ENCODE peak calls at places on chromosomes 5 and 9, in seven cellular contexts. W, K, I, Z, Y, S and M are unnamed samples.

GRCh38 chr5:96279796-96280542 is 153.1 kb downstream of the PCSK1 start:
- DNase-seq in W (no peak), K (no peak), I (no peak), Z (no peak), Y (peak), S (no peak), M (no peak)

GRCh38 chr9:125694478-125694877 is 12.5 kb downstream of the MAPKAP1 start:
- DNase-seq in W (no peak), K (no peak), I (no peak), Z (no peak), Y (no peak), S (no peak), M (no peak)

GRCh38 chr9:122377241-122378164 is 6.7 kb downstream of the PTGS1 start:
- DNase-seq in W (no peak), K (no peak), I (no peak), Z (no peak), Y (no peak), S (no peak), M (no peak)

GRCh38 chr9:137164370-137165249 is 5.2 kb downstream of the LRRC26 start:
- DNase-seq in W (no peak), K (no peak), I (no peak), Z (no peak), Y (no peak), S (no peak), M (no peak)

GRCh38 chr5:131795879-131796792 is 681 bp downstream of the FNIP1 start:
- DNase-seq in W (peak), K (peak), I (peak), Z (peak), Y (peak), S (peak), M (peak)

GRCh38 chr5:134027203-134027582 is 22.4 kb upstream of the VDAC1 start:
- DNase-seq in W (no peak), K (no peak), I (no peak), Z (no peak), Y (no peak), S (no peak), M (no peak)

GRCh38 chr9:72363908-72364678 is 915 bp downstream of the ZFAND5 start:
- DNase-seq in W (peak), K (peak), I (peak), Z (peak), Y (peak), S (no peak), M (peak)

GRCh38 chr9:37350486-37351190 is 71.9 kb upstream of the GRHPR start:
- DNase-seq in W (no peak), K (no peak), I (no peak), Z (no peak), Y (no peak), S (no peak), M (no peak)

GRCh38 chr5:87169300-87169991 is 98.2 kb upstream of the RASA1 start:
- DNase-seq in W (no peak), K (no peak), I (no peak), Z (no peak), Y (peak), S (no peak), M (no peak)

GRCh38 chr9:110030632-110031031 is 177.3 kb downstream of the C9orf152 start:
- DNase-seq in W (no peak), K (no peak), I (no peak), Z (no peak), Y (no peak), S (no peak), M (no peak)

GRCh38 chr5:67253911-67254310 is 57.3 kb upstream of the CD180 start:
- DNase-seq in W (no peak), K (no peak), I (no peak), Z (no peak), Y (no peak), S (no peak), M (no peak)

GRCh38 chr5:82050955-82051354 is 79.1 kb downstream of the ATG10 start:
- DNase-seq in W (no peak), K (no peak), I (no peak), Z (no peak), Y (no peak), S (no peak), M (no peak)

GRCh38 chr5:130099001-130099400 is 194.7 kb downstream of the CHSY3 start:
- DNase-seq in W (no peak), K (no peak), I (no peak), Z (no peak), Y (no peak), S (no peak), M (no peak)

GRCh38 chr9:28539432-28539831 is 966.2 kb upstream of the C9orf72 start:
- DNase-seq in W (no peak), K (no peak), I (no peak), Z (no peak), Y (no peak), S (no peak), M (no peak)

DNA sequence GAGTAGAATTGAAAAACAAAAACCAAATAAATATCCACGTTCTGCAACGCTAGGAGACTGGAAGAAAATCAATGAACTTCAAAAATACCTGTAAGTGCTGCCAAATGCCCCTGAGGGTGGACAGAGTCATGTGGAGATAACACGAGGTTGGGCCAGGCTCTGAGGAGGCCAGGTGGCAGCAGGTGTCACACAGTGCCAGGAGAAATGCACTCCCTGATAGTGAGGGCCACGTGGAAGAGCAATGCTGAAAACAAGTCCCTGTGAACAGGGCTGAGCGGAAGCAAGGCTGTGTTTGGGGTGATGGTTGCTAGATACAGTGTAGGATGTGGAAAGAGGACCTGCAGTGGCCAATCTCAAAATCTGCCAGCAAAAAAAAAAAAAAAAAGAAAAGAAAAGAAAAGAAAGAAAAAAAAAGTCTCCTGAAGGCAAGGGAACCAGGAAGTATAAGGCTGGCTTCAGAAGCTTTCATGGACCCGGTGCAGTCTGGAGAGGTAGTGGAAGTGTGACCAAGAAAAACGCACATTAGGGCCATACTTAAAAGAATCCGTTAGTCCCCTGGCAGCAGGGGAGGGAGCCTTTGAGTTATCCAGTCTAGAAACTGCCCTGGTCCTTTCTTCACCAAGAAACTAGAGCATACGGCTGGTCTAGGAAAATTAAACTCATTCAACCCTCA is 16.8 kb downstream of the C1QTNF3 start:
- DNase-seq in W (no peak), K (no peak), I (no peak), Z (no peak), Y (no peak), S (no peak), M (no peak)
- TF ChIP-seq POLR2A in W (no peak), K (no peak), I (no peak), Z (no peak), Y (no peak), S (no peak), M (no peak)

GRCh38 chr5:126472538-126472889 is 49.3 kb downstream of the GRAMD2B start:
- DNase-seq in W (no peak), K (no peak), I (no peak), Z (no peak), Y (no peak), S (no peak), M (no peak)

GRCh38 chr5:126471875-126472537 is 48.8 kb downstream of the GRAMD2B start:
- DNase-seq in W (no peak), K (no peak), I (no peak), Z (no peak), Y (peak), S (no peak), M (no peak)

GRCh38 chr5:126468091-126468490 is 44.9 kb downstream of the GRAMD2B start:
- DNase-seq in W (no peak), K (no peak), I (no peak), Z (no peak), Y (peak), S (no peak), M (no peak)

GRCh38 chr5:126469925-126470324 is 46.7 kb downstream of the GRAMD2B start:
- DNase-seq in W (no peak), K (no peak), I (no peak), Z (no peak), Y (no peak), S (no peak), M (no peak)

DNA sequence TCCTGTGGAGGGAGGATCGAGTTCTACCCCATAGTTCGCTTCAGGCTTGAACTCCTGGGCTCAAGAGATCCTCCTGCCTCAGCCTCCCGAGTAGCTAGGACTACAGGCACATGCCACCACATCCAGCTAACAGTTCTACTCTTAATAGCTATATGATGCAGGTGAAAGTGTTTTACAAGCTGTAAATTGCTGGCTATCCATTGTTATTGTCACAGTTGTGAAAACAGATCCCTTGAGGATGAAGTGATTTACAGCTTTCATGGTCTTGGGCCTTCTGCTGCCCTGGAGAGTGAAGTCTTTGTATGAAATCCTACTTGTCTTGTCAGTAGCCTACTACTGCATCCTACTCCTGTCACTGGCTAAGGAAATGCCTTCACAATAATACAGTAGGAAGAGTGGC is 48.0 kb downstream of the GRAMD2B start:
- DNase-seq in W (no peak), K (no peak), I (no peak), Z (no peak), Y (no peak), S (no peak), M (no peak)
- H3K4me3 ChIP-seq in W (no peak), K (no peak), I (no peak), Z (no peak), Y (no peak), S (no peak), M (no peak)

GRCh38 chr5:37757980-37758582 is 81.8 kb downstream of the GDNF start:
- DNase-seq in W (no peak), K (no peak), I (no peak), Z (no peak), Y (peak), S (no peak), M (no peak)
- TF ChIP-seq CTCF in W (no peak), K (no peak), I (no peak), Z (no peak), Y (no peak), S (no peak), M (peak)

DNA sequence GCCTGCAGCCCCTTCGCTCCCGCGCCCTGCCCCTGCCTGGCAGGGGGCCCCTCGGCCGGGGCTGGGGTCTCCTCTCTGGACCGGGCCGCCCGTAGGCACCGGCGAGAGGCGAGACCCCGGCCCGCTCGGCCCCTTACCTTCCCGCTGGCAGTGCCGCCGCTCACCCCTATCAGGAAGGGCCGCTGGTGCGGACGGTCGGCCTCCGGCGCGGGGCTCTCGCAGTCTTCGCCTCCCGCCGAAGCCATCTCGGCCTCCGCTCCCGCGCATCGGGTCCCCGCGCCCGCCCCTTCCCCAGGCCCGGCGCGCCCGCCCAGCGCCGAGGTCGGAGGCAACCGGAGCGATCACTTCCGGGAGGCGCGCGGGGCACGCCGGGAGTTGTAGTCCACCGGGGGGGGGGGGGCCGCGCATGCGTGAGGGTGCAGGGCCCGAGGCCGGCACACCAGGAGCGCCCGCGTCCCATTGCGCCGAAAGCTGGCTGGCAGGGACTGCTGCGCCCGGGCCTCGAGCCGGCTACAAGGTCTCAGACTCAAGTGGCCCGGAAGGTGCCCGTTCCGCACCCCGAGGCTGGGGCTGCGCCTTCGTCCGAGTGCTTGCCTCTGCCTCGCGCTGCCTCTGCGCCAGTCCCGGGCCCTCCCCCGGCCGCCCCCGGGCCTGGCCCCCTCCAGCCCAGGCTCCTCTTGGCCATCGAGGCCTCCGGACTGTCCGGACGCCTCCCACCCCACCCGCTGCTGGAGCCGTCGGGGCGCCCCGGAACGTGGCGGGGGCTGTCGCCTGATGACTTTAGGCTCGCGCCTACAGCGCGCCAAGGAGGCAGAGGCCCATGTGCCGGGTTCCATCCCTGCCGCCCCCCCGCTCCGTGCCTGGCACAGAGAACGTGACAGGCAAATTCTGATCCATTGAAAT is at the start of gene UCK1:
- DNase-seq in W (peak), K (peak), I (peak), Z (peak), Y (peak), S (peak), M (no peak)
- TF ChIP-seq POLR2A in W (no peak), K (peak), I (peak), Z (peak), Y (peak), S (no peak), M (no peak)

DNA sequence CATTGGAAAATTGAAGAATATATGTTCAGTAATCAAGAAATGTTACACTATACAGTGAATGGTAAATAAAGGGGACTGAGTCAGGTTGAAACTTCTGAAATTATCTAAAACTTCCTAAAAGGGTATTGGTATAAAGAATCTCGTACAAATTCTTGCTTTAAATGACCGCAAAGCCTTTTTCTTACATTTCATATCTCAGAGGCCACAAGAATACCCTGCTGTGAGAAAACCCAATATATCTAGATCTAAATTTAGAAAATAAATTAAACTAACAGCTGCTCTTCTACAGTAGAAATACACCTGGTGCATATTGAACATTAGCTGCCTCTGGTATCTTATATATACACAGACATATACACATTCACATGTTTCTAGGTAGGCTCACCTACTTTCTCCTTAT is 221.7 kb downstream of the PCSK5 start:
- DNase-seq in W (no peak), K (no peak), I (no peak), Z (no peak), Y (no peak), S (no peak), M (no peak)
- H3K4me3 ChIP-seq in W (no peak), K (no peak), I (no peak), Z (no peak), Y (no peak), S (no peak), M (no peak)

GRCh38 chr5:149664666-149665415 is 65.3 kb upstream of the PPARGC1B start:
- DNase-seq in W (no peak), K (no peak), I (no peak), Z (no peak), Y (no peak), S (no peak), M (no peak)

GRCh38 chr5:149666212-149666852 is 63.8 kb upstream of the PPARGC1B start:
- DNase-seq in W (no peak), K (no peak), I (no peak), Z (no peak), Y (no peak), S (no peak), M (no peak)

GRCh38 chr5:149667084-149667826 is 62.9 kb upstream of the PPARGC1B start:
- DNase-seq in W (no peak), K (no peak), I (no peak), Z (no peak), Y (peak), S (no peak), M (no peak)

GRCh38 chr5:149665416-149666163 is 64.5 kb upstream of the PPARGC1B start:
- DNase-seq in W (no peak), K (no peak), I (no peak), Z (no peak), Y (no peak), S (no peak), M (no peak)

GRCh38 chr5:149667827-149668122 is 62.3 kb upstream of the PPARGC1B start:
- DNase-seq in W (no peak), K (no peak), I (no peak), Z (no peak), Y (no peak), S (no peak), M (no peak)
- TF ChIP-seq CTCF in W (peak), K (no peak), I (no peak), Z (peak), Y (no peak), S (no peak), M (no peak)

DNA sequence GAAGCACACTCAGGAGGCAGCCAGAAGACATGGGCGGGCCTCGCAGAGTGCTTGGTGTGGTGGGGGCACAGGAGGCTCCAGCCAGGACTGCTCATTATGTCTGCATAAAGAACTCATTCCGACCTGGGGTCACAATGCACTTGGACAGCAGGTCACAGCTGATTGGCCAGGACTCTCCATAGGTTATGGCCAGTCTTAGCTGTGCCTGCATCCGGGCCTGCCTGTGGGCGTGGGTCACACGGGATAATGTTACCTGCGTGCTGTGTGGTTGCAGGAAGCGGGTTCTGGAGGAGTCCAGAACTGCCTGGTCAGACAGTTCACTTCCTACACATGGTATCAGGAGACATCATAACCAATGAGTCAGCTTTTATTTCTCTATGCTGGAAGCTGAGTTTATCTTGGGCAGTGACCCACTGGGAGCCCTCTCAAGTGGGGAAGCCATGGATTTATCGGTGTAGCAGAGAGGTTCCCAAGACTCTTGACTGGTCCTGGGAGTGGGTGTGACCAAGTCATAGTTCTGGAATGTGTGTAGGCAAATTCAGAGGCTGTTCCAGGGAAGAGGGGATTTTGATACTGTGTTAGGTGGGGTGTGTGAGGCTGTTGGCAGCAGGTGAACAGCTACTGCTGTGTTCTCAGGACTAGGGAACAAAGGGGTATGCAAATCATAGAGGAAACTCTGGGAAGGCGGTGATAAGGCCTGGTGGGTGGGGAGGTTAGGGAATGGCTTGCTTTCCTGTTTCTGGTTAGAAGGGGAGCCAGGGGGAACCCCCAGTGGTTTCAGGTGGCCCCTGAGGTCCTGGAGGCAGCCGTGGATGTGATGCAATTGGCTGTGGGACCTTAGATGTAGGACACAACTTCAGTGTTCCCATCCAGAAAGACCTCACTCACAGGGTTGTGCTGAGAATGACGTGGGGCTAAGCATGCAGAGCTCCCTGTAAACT is 51.3 kb downstream of the ARHGEF37 start:
- DNase-seq in W (no peak), K (no peak), I (no peak), Z (peak), Y (peak), S (no peak), M (no peak)
- TF ChIP-seq POLR2A in W (no peak), K (no peak), I (no peak), Z (no peak), Y (no peak), S (no peak), M (no peak)

GRCh38 chr5:176388003-176388340 is 426 bp downstream of the NOP16 start:
- DNase-seq in W (no peak), K (no peak), I (no peak), Z (no peak), Y (no peak), S (no peak), M (no peak)
- H3K4me3 ChIP-seq in W (peak), K (peak), I (peak), Z (peak), Y (peak), S (peak), M (peak)

DNA sequence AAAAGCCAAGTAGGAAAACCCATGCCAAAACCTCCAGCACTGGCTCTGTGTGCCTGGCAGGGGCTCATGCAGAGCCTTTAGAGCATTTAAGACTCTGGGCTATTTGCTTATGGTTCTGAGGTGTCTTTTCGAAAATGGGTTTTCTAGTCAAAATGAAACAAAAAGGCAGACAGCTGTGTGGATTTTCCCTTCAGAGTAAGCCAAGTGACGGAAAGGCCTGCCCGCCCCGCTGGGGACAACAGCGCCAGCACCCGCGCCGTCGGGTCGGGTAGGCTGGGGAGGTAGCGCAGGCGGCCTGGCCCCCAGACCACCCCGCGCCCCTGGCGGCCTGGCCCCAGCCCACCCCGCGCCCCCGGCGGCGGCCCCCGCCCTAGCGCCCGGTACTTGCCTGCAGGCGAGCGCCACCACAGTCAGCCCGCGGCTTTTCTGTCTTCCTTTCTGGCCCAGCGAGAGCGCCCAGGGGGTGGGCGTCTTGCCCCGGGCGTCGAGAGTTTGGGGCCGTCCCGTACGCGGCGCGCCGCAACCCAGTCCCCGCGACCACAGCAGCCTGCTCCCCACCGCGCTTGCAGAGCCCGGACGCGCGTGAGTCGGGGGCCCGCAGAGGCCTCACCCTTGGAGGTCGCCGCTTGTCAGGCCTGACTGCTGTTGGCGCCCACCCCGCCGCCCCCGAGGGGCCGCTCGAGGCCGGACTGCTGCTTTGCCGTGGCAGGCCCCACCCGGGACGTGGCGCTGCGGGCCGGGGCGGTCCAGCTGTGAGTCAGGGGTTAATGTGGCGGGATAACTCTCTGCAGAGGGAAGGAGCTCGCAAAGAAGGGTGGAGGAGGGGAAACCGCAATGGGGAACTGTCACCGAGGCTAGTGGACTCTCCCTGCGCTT is at the start of gene TICAM2:
- DNase-seq in W (peak), K (peak), I (peak), Z (peak), Y (peak), S (peak), M (peak)
- TF ChIP-seq CTCF in W (no peak), K (no peak), I (peak), Z (peak), Y (peak), S (no peak), M (no peak)